ENCODE peak calls at places on chromosomes 3 and 15, in seven cellular contexts. E is NCI-H774; J is stimulated activated CD4-positive, alpha-beta T cell treated with anti-CD3 and anti-CD28 coated beads, Interleukin-2, amount 100 ng/mL, for 24 hours; O is iris pigment epithelial cell; G is AG08395; I is fibroblast of mammary gland; T is CD8-positive, alpha-beta memory T cell. N is an unnamed sample.

GRCh38 chr3:135513106-135514063 is 452.1 kb upstream of the PPP2R3A start:
- DNase-seq in T (no peak), O (peak), E (no peak), I (peak), J (no peak), G (peak), N (no peak)

GRCh38 chr15:92797168-92798052 is 102.7 kb upstream of the CHD2 start:
- DNase-seq in E (peak), O (peak), G (peak), I (peak), J (no peak), T (no peak), N (peak)

GRCh38 chr3:112638327-112639020 is 2.5 kb downstream of the CCDC80 start:
- DNase-seq in J (no peak), G (peak), E (no peak), O (no peak), I (peak), T (no peak), N (no peak)

GRCh38 chr15:79016527-79017170 is 71.8 kb upstream of the CTSH start:
- DNase-seq in E (no peak), G (no peak), J (no peak), T (no peak), I (no peak), O (no peak), N (no peak)

GRCh38 chr15:97976766-97977503 is 16.4 kb downstream of the ARRDC4 start:
- DNase-seq in O (peak), G (no peak), E (no peak), T (no peak), J (no peak), I (no peak), N (no peak)

GRCh38 chr3:178752843-178753242 is 216.6 kb downstream of the KCNMB2 start:
- DNase-seq in T (no peak), G (no peak), I (no peak), E (no peak), J (no peak), O (no peak), N (no peak)

GRCh38 chr3:17579289-17580031 is 163.0 kb downstream of the TBC1D5 start:
- DNase-seq in E (no peak), T (no peak), O (peak), J (no peak), G (no peak), I (no peak), N (no peak)

GRCh38 chr15:72599855-72600464 is 54.5 kb upstream of the GOLGA6B start:
- DNase-seq in G (peak), J (peak), E (peak), O (peak), I (peak), T (no peak), N (peak)

GRCh38 chr3:37474936-37475335 is 300.6 kb upstream of the LRRFIP2 start:
- DNase-seq in E (no peak), O (no peak), I (peak), G (no peak), T (no peak), J (no peak), N (no peak)

GRCh38 chr15:48354694-48355303 is 23.6 kb downstream of the DUT start:
- DNase-seq in O (peak), T (no peak), G (no peak), J (no peak), E (no peak), I (peak), N (no peak)

GRCh38 chr3:27623085-27623753 is 98.9 kb downstream of the EOMES start:
- DNase-seq in E (no peak), T (no peak), J (no peak), G (no peak), I (peak), O (no peak), N (no peak)

GRCh38 chr3:188780188-188781147 is 391.3 kb upstream of the TPRG1 start:
- DNase-seq in O (peak), T (no peak), E (no peak), J (no peak), I (peak), G (peak), N (no peak)

GRCh38 chr15:67248106-67248505 is 6.4 kb downstream of the AAGAB start:
- DNase-seq in T (no peak), J (no peak), O (peak), G (no peak), E (no peak), I (peak), N (no peak)

GRCh38 chr3:143352850-143353550 is 233.4 kb downstream of the CHST2 start:
- DNase-seq in G (no peak), T (no peak), E (no peak), I (no peak), O (no peak), J (no peak), N (no peak)

GRCh38 chr15:73295630-73296286 is 73.0 kb downstream of the HCN4 start:
- DNase-seq in J (no peak), O (peak), I (peak), G (no peak), T (no peak), E (no peak), N (no peak)

GRCh38 chr3:45965281-45966052 is 22.2 kb downstream of the CXCR6 start:
- DNase-seq in G (no peak), T (no peak), O (no peak), J (no peak), I (no peak), E (no peak), N (peak)

GRCh38 chr3:157920804-157921203 is 185.4 kb downstream of the SHOX2 start:
- DNase-seq in J (no peak), T (no peak), E (peak), G (no peak), I (no peak), O (no peak), N (no peak)

GRCh38 chr3:30399394-30400181 is 206.8 kb upstream of the TGFBR2 start:
- DNase-seq in I (peak), G (no peak), O (peak), E (no peak), T (no peak), J (no peak), N (no peak)

GRCh38 chr15:75049392-75049791 is 26.0 kb downstream of the PPCDC start:
- DNase-seq in O (no peak), T (no peak), G (no peak), J (no peak), I (no peak), E (no peak), N (no peak)

GRCh38 chr3:129587061-129587460 is 19.4 kb downstream of the PLXND1 start:
- DNase-seq in O (peak), G (peak), T (no peak), J (no peak), E (no peak), I (peak), N (no peak)

GRCh38 chr3:43417133-43417532 is 130.8 kb downstream of the SNRK start:
- DNase-seq in J (no peak), E (no peak), G (no peak), I (no peak), O (no peak), T (no peak), N (no peak)

GRCh38 chr3:98013428-98014349 is 21.4 kb downstream of the GABRR3 start:
- DNase-seq in E (peak), G (no peak), J (no peak), I (peak), T (no peak), O (peak), N (no peak)

GRCh38 chr3:32937331-32937730 is 14.1 kb upstream of the CCR4 start:
- DNase-seq in I (no peak), J (no peak), T (no peak), G (no peak), E (no peak), O (no peak), N (no peak)

GRCh38 chr3:54608041-54608440 is 319.8 kb downstream of the LRTM1 start:
- DNase-seq in T (no peak), E (no peak), I (no peak), O (no peak), J (no peak), G (no peak), N (no peak)

GRCh38 chr3:112814256-112814655 is 32.4 kb downstream of the CD200R1L start:
- DNase-seq in T (no peak), G (peak), E (no peak), O (peak), I (peak), J (no peak), N (no peak)

GRCh38 chr3:17179381-17180205 is 294.8 kb downstream of the PLCL2 start:
- DNase-seq in I (peak), O (peak), E (peak), J (no peak), T (no peak), G (no peak), N (peak)

GRCh38 chr3:79002465-79003372 is 765.1 kb downstream of the ROBO1 start:
- DNase-seq in O (no peak), E (no peak), T (no peak), I (no peak), G (no peak), J (no peak), N (no peak)

GRCh38 chr15:74133071-74133702 is 2.8 kb downstream of the ISLR2 start:
- DNase-seq in J (peak), E (no peak), I (no peak), G (no peak), T (no peak), O (no peak), N (no peak)

GRCh38 chr3:178536271-178537079 is at the start of gene KCNMB2:
- DNase-seq in I (peak), O (no peak), E (peak), G (peak), J (no peak), T (no peak), N (no peak)

GRCh38 chr15:78284758-78285157 is 14.7 kb downstream of the SKIC8 start:
- DNase-seq in I (no peak), J (no peak), G (no peak), E (no peak), T (no peak), O (no peak), N (no peak)

GRCh38 chr3:67362686-67363085 is 291.7 kb downstream of the SUCLG2 start:
- DNase-seq in T (no peak), O (peak), I (no peak), J (peak), G (no peak), E (no peak), N (no peak)

GRCh38 chr15:48645558-48646330 is at the start of gene FBN1:
- DNase-seq in I (peak), J (peak), G (peak), T (no peak), O (peak), E (peak), N (no peak)

GRCh38 chr3:126911162-126912026 is 71.5 kb upstream of the PLXNA1 start:
- DNase-seq in G (peak), T (peak), I (peak), E (no peak), J (peak), O (peak), N (peak)

GRCh38 chr15:45393851-45394250 is 15.5 kb upstream of the GATM start:
- DNase-seq in G (no peak), O (peak), I (peak), J (no peak), T (no peak), E (no peak), N (no peak)

GRCh38 chr3:16658933-16659793 is 53.9 kb upstream of the DAZL start:
- DNase-seq in I (no peak), G (no peak), E (no peak), O (no peak), T (no peak), J (no peak), N (no peak)

N was measured in effector memory CD8-positive, alpha-beta T cell.